ENCODE peak calls at places on chromosomes 7 and 10, in four cellular contexts. One of them, this sample, is unnamed.

GRCh38 chr7:155298288-155298833 is 683 bp downstream of the INSIG1 start:
- DNase-seq in iPS DF 6.9: no peak
- DNase-seq in CD8-positive, alpha-beta T cell: no peak
- DNase-seq in HepG2: no peak
- DNase-seq in this sample: no peak

GRCh38 chr10:110757563-110757962 is 113.4 kb downstream of the RBM20 start:
- DNase-seq in iPS DF 6.9: no peak
- DNase-seq in CD8-positive, alpha-beta T cell: no peak
- DNase-seq in HepG2: no peak
- DNase-seq in this sample: no peak

GRCh38 chr7:107559864-107560263 is 3.9 kb downstream of the COG5 start:
- DNase-seq in iPS DF 6.9: no peak
- DNase-seq in CD8-positive, alpha-beta T cell: no peak
- DNase-seq in HepG2: no peak
- DNase-seq in this sample: no peak

GRCh38 chr10:75542902-75543301 is 111.5 kb downstream of the LRMDA start:
- DNase-seq in iPS DF 6.9: no peak
- DNase-seq in CD8-positive, alpha-beta T cell: no peak
- DNase-seq in HepG2: no peak
- DNase-seq in this sample: no peak

GRCh38 chr10:71966046-71967004 is 2.1 kb downstream of the CHST3 start:
- DNase-seq in iPS DF 6.9: no peak
- DNase-seq in CD8-positive, alpha-beta T cell: no peak
- DNase-seq in HepG2: no peak
- DNase-seq in this sample: peak

GRCh38 chr10:125023862-125024495 is 82.1 kb downstream of the ZRANB1 start:
- DNase-seq in iPS DF 6.9: no peak
- DNase-seq in CD8-positive, alpha-beta T cell: no peak
- DNase-seq in HepG2: no peak
- DNase-seq in this sample: no peak

GRCh38 chr7:44285561-44285960 is 39.8 kb downstream of the CAMK2B start:
- DNase-seq in iPS DF 6.9: no peak
- DNase-seq in CD8-positive, alpha-beta T cell: no peak
- DNase-seq in HepG2: no peak
- DNase-seq in this sample: peak

GRCh38 chr10:3803884-3804741 is 19.1 kb upstream of the KLF6 start:
- DNase-seq in iPS DF 6.9: no peak
- DNase-seq in CD8-positive, alpha-beta T cell: peak
- DNase-seq in HepG2: no peak
- DNase-seq in this sample: no peak

GRCh38 chr10:23824822-23825221 is 384.1 kb upstream of the KIAA1217 start:
- DNase-seq in iPS DF 6.9: no peak
- DNase-seq in CD8-positive, alpha-beta T cell: no peak
- DNase-seq in HepG2: no peak
- DNase-seq in this sample: no peak

GRCh38 chr7:44416941-44417340 is 73.5 kb downstream of the NUDCD3 start:
- DNase-seq in iPS DF 6.9: no peak
- DNase-seq in CD8-positive, alpha-beta T cell: no peak
- DNase-seq in HepG2: no peak
- DNase-seq in this sample: no peak

GRCh38 chr10:89207181-89207800 is at the start of gene CH25H:
- DNase-seq in iPS DF 6.9: no peak
- DNase-seq in CD8-positive, alpha-beta T cell: peak
- DNase-seq in HepG2: no peak
- DNase-seq in this sample: peak

GRCh38 chr7:100215895-100216294 is 3.9 kb upstream of the PVRIG start:
- DNase-seq in iPS DF 6.9: no peak
- DNase-seq in CD8-positive, alpha-beta T cell: no peak
- DNase-seq in HepG2: no peak
- DNase-seq in this sample: no peak

GRCh38 chr10:67697646-67698245 is 1.8 kb upstream of the CTNNA3 start:
- DNase-seq in iPS DF 6.9: no peak
- DNase-seq in CD8-positive, alpha-beta T cell: peak
- DNase-seq in HepG2: peak
- DNase-seq in this sample: no peak

GRCh38 chr10:13657184-13657680 is 70.5 kb downstream of the PRPF18 start:
- DNase-seq in iPS DF 6.9: no peak
- DNase-seq in CD8-positive, alpha-beta T cell: no peak
- DNase-seq in HepG2: no peak
- DNase-seq in this sample: no peak

GRCh38 chr10:103917326-103918052 is 495 bp downstream of the STN1 start:
- DNase-seq in iPS DF 6.9: no peak
- DNase-seq in CD8-positive, alpha-beta T cell: no peak
- DNase-seq in HepG2: peak
- DNase-seq in this sample: peak

GRCh38 chr10:103918053-103918846 is at the start of gene STN1:
- DNase-seq in iPS DF 6.9: peak
- DNase-seq in CD8-positive, alpha-beta T cell: peak
- DNase-seq in HepG2: peak
- DNase-seq in this sample: peak

GRCh38 chr10:103915794-103916193 is 2.2 kb downstream of the STN1 start:
- DNase-seq in iPS DF 6.9: no peak
- DNase-seq in CD8-positive, alpha-beta T cell: no peak
- DNase-seq in HepG2: no peak
- DNase-seq in this sample: no peak

GRCh38 chr10:103916254-103916653 is 1.7 kb downstream of the STN1 start:
- DNase-seq in iPS DF 6.9: no peak
- DNase-seq in CD8-positive, alpha-beta T cell: no peak
- DNase-seq in HepG2: no peak
- DNase-seq in this sample: no peak

DNA sequence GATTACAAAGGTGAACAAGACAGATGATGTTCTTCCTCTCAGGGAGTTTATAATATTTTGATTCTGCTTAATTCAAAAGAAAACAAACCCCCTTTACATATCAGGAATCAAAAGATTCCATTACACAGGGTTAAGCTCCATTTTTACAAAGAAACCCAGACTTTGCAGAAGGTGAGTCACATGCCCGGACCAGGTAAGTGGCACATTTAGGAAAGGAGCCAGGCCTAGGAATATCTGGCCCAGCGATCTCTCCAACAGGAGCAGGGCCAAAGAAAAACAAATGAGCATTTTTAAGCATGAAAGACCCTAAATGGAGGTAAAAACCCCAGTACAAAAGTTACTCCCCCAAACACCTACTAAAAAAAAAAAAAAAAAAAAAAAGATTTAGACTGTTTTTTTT is 1.1 kb downstream of the STN1 start:
- DNase-seq in iPS DF 6.9: no peak
- DNase-seq in CD8-positive, alpha-beta T cell: no peak
- DNase-seq in HepG2: no peak
- DNase-seq in this sample: no peak
- H3K27ac ChIP-seq in iPS DF 6.9: no peak
- H3K27ac ChIP-seq in CD8-positive, alpha-beta T cell: peak
- H3K27ac ChIP-seq in HepG2: peak
- H3K27ac ChIP-seq in this sample: peak

DNA sequence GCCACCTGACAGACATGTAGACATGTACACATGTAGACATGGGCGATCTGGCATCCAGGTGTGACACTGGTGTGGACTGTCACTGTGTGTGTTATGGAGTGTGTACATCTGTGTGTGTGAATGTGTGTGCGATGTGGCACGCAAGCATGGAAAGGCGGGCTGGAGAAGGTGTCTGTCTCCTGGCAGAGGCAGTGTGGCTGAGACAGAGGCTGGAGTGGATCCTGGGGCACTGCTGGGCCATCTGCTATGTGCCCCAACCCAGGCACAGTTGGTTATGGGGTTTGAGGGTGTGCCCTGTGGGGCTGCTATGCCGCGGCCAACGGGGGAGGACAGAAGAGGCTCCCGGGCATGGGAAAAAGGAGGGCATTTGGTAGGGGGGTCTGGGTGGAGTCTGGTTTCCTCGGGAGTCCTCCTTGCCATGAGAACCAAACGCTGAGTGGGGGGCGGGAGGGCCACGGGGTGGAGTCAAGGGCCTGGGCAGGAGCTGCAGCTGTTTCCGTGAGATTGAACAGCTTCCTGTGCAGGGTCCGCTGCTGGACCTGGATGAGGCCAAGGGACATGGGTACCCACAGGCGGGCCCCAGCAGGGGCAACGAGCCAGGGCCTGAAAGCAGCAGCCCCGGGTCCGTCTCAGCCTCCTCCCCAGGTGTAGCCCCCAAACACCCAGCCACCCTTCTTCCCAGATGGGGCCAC is 1.3 kb downstream of the ELN start:
- DNase-seq in iPS DF 6.9: no peak
- DNase-seq in CD8-positive, alpha-beta T cell: no peak
- DNase-seq in HepG2: no peak
- DNase-seq in this sample: no peak
- H3K4me3 ChIP-seq in iPS DF 6.9: no peak
- H3K4me3 ChIP-seq in CD8-positive, alpha-beta T cell: no peak
- H3K4me3 ChIP-seq in HepG2: no peak
- H3K4me3 ChIP-seq in this sample: peak

GRCh38 chr7:16051561-16052280 is 365.2 kb upstream of the MEOX2 start:
- DNase-seq in iPS DF 6.9: no peak
- DNase-seq in CD8-positive, alpha-beta T cell: no peak
- DNase-seq in HepG2: no peak
- DNase-seq in this sample: no peak

GRCh38 chr7:16060492-16060891 is 360.8 kb downstream of the CRPPA start:
- DNase-seq in iPS DF 6.9: no peak
- DNase-seq in CD8-positive, alpha-beta T cell: no peak
- DNase-seq in HepG2: no peak
- DNase-seq in this sample: no peak

GRCh38 chr7:16061011-16061410 is 360.3 kb downstream of the CRPPA start:
- DNase-seq in iPS DF 6.9: no peak
- DNase-seq in CD8-positive, alpha-beta T cell: no peak
- DNase-seq in HepG2: no peak
- DNase-seq in this sample: no peak

GRCh38 chr7:16055263-16055976 is 365.9 kb downstream of the CRPPA start:
- DNase-seq in iPS DF 6.9: no peak
- DNase-seq in CD8-positive, alpha-beta T cell: no peak
- DNase-seq in HepG2: no peak
- DNase-seq in this sample: no peak
- H3K27ac ChIP-seq in iPS DF 6.9: no peak
- H3K27ac ChIP-seq in CD8-positive, alpha-beta T cell: no peak
- H3K27ac ChIP-seq in HepG2: no peak
- H3K27ac ChIP-seq in this sample: no peak

GRCh38 chr10:79187545-79187940 is 118.8 kb downstream of the ZMIZ1 start:
- DNase-seq in iPS DF 6.9: no peak
- DNase-seq in CD8-positive, alpha-beta T cell: no peak
- DNase-seq in HepG2: no peak
- DNase-seq in this sample: no peak
- H3K4me3 ChIP-seq in iPS DF 6.9: no peak
- H3K4me3 ChIP-seq in CD8-positive, alpha-beta T cell: no peak
- H3K4me3 ChIP-seq in HepG2: no peak
- H3K4me3 ChIP-seq in this sample: no peak

DNA sequence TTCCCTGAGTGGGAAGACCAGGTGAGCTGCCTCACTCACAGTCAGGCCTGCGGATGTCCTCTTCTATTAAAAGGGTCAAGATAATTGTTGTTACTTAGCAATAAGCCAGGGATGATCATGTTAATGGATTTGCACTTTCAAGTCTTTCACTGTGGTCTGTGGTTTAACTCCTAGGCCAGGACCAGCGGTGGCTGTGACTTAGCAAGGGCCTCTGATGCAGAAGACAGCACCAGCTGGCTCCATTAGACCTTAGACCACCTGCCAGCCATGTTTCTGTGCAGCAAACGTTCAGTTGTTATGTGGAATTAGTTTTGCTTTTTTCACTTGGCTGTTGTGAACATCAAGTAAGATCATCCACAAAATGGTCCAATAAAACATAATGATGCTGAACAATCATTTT is 537.3 kb downstream of the TNS3 start:
- DNase-seq in iPS DF 6.9: no peak
- DNase-seq in CD8-positive, alpha-beta T cell: no peak
- DNase-seq in HepG2: no peak
- DNase-seq in this sample: no peak
- H3K27ac ChIP-seq in iPS DF 6.9: no peak
- H3K27ac ChIP-seq in CD8-positive, alpha-beta T cell: no peak
- H3K27ac ChIP-seq in HepG2: no peak
- H3K27ac ChIP-seq in this sample: no peak

DNA sequence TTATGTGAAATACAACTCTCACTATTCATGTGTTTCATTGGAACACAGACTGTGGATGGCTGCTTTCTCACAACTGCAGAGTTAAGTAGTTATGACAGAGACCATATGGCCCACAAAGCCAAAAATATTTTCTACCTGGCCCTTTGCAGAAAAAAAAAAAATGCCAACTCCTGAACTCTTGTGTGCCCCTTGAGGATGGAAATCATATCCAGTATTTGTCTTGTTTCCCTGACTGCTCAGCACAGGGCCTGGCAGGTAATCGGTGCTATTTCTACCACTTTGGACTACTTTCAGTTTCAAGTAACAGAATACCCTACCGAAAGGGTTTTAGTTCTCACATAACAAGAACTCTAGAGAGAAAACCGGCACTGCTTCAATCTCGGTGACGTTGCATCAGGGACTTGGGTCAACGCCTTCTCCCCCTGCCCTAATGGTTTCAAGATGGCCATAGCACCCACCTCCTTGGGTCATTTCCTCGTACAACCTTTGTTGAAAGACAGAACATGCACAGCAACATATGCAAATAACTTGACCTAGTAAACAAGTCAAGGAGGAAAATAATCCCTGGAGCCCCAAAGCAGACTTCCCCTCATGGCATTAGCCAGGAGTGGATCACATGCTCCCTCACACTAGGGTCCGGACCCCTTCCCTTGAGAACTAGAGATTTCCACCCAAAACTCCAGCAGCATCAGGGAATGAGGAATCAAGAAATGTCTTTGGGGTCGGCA is 11.8 kb upstream of the GPNMB start:
- DNase-seq in iPS DF 6.9: no peak
- DNase-seq in CD8-positive, alpha-beta T cell: no peak
- DNase-seq in HepG2: no peak
- DNase-seq in this sample: no peak
- H3K4me3 ChIP-seq in iPS DF 6.9: no peak
- H3K4me3 ChIP-seq in CD8-positive, alpha-beta T cell: no peak
- H3K4me3 ChIP-seq in HepG2: no peak
- H3K4me3 ChIP-seq in this sample: no peak

GRCh38 chr7:116955801-116956514 is 2.7 kb downstream of the ST7 start:
- DNase-seq in iPS DF 6.9: no peak
- DNase-seq in CD8-positive, alpha-beta T cell: no peak
- DNase-seq in HepG2: no peak
- DNase-seq in this sample: no peak
- H3K27ac ChIP-seq in iPS DF 6.9: no peak
- H3K27ac ChIP-seq in CD8-positive, alpha-beta T cell: no peak
- H3K27ac ChIP-seq in HepG2: peak
- H3K27ac ChIP-seq in this sample: peak

GRCh38 chr10:93071674-93072224 is 1.9 kb upstream of the CYP26A1 start:
- DNase-seq in iPS DF 6.9: no peak
- DNase-seq in CD8-positive, alpha-beta T cell: no peak
- DNase-seq in HepG2: peak
- DNase-seq in this sample: no peak
- H3K4me3 ChIP-seq in iPS DF 6.9: peak
- H3K4me3 ChIP-seq in CD8-positive, alpha-beta T cell: no peak
- H3K4me3 ChIP-seq in HepG2: peak
- H3K4me3 ChIP-seq in this sample: peak

GRCh38 chr10:6950133-6950532 is 370.1 kb upstream of the PRKCQ start:
- DNase-seq in iPS DF 6.9: no peak
- DNase-seq in CD8-positive, alpha-beta T cell: no peak
- DNase-seq in HepG2: no peak
- DNase-seq in this sample: no peak
- H3K27ac ChIP-seq in iPS DF 6.9: no peak
- H3K27ac ChIP-seq in CD8-positive, alpha-beta T cell: no peak
- H3K27ac ChIP-seq in HepG2: no peak
- H3K27ac ChIP-seq in this sample: no peak

This sample was measured in dorsolateral prefrontal cortex.